ENCODE peak calls at places on chromosomes 11 and 22, in ten cellular contexts. U, N, A, E, L, O, V, C, D and B are unnamed samples.

GRCh38 chr11:110148775-110149744 is 55.9 kb downstream of the ZC3H12C start:
- DNase-seq in A (no peak), V (peak; percentile 56), D (no peak), O (no peak), L (no peak), U (no peak), N (no peak), C (no peak), E (no peak), B (no peak)

GRCh38 chr11:115873813-115874212 is 369.6 kb upstream of the CADM1 start:
- DNase-seq in O (no peak), V (no peak), A (no peak), U (no peak), C (no peak), D (no peak), N (no peak), E (no peak), L (no peak), B (no peak)

GRCh38 chr11:94909371-94909820 is 64.0 kb downstream of the CWC15 start:
- DNase-seq in E (no peak), A (no peak), U (no peak), L (no peak), N (no peak), D (no peak), V (no peak), C (no peak), O (no peak), B (no peak)

GRCh38 chr11:43547411-43547718 is 133.2 kb upstream of the HSD17B12 start:
- DNase-seq in O (no peak), N (no peak), A (no peak), V (no peak), E (no peak), U (no peak), D (peak; percentile 26), C (no peak), L (no peak), B (no peak)

GRCh38 chr11:123103326-123103980 is 41.5 kb upstream of the HSPA8 start:
- DNase-seq in C (peak; percentile 97), D (no peak), A (peak; percentile 83), L (no peak), N (peak; percentile 76), V (peak; percentile 60), E (peak; percentile 74), O (peak; percentile 59), U (peak; percentile 51), B (peak; percentile 30)

GRCh38 chr11:129728571-129728970 is 87.1 kb upstream of the TMEM45B start:
- DNase-seq in N (no peak), E (no peak), O (no peak), U (no peak), A (no peak), D (peak; percentile 39), C (no peak), L (no peak), V (no peak), B (no peak)

GRCh38 chr22:31948002-31948401 is 3.7 kb downstream of the YWHAH start:
- DNase-seq in E (no peak), L (no peak), C (no peak), U (no peak), O (no peak), N (no peak), A (no peak), D (no peak), V (no peak), B (no peak)

GRCh38 chr22:36968249-36968964 is 50.8 kb downstream of the TST start:
- DNase-seq in L (no peak), N (no peak), D (no peak), O (no peak), V (no peak), C (no peak), E (no peak), U (no peak), A (no peak), B (no peak)

GRCh38 chr11:123272565-123272964 is 77.5 kb upstream of the CLMP start:
- DNase-seq in L (no peak), C (no peak), O (no peak), A (no peak), E (no peak), V (no peak), U (no peak), D (no peak), N (no peak), B (no peak)

DNA sequence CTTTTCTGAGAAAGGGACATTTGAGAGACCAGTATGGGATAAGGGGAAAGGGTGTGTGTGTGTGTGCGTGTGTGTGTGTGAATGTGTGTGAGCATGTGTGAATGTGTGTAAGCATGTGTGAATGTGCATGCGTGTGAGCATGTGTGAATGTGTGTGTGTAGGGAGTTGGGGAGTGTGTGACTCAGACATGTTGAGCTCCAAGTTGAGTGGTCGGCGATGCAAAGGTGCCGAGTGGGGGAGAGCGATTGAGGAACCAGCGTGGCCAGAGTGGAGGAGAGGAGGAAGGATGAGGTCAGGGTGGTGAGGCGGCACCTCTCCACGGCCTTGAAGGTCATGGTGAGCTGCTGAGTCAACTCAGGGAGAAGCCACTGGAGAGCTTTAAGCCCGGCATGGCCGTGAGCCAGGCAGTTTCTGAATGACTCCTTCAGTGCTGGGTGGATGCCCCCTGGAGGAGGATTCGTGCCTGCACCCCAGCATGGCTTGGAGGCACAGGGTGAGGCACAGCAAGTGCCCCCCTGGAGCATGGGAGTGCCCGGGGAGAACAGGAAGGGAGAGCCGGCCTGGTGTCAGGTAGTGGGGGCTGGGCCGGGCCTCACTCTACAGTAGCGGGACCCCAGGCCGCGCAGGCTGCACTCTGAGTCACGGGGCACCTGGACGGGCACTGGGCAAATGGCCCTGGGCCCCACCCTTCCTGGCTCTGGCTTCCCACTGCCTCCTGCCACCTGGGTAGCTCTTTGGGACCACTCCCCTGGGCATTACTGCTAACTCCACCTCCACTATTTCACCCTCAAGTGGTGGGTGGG is 8.2 kb upstream of the CCDC88B start:
- DNase-seq in C (no peak), D (peak; percentile 92), N (peak; percentile 65), O (peak; percentile 80), U (no peak), L (no peak), A (peak; percentile 76), E (no peak), V (peak; percentile 83), B (peak; percentile 78)
- TF ChIP-seq POLR2AphosphoS5 in C (no peak), D (peak; percentile 22), N (no peak), O (no peak), U (no peak), L (no peak), A (no peak), E (no peak), V (peak; percentile 66), B (no peak)

GRCh38 chr11:32439488-32440210 is 4.3 kb upstream of the WT1 start:
- DNase-seq in V (no peak), N (peak; percentile 18), O (no peak), C (no peak), A (no peak), D (no peak), L (no peak), E (no peak), U (no peak), B (no peak)

GRCh38 chr11:32440920-32441319 is 5.6 kb upstream of the WT1 start:
- DNase-seq in V (no peak), L (no peak), N (no peak), D (no peak), U (no peak), E (no peak), C (no peak), O (no peak), A (no peak), B (no peak)

GRCh38 chr11:32438346-32438882 is 3.1 kb upstream of the WT1 start:
- DNase-seq in A (no peak), L (no peak), D (no peak), O (no peak), U (no peak), C (no peak), V (no peak), E (no peak), N (no peak), B (no peak)

GRCh38 chr11:32438883-32439487 is 3.6 kb upstream of the WT1 start:
- DNase-seq in D (no peak), A (no peak), C (no peak), N (peak; percentile 42), U (no peak), E (no peak), V (no peak), L (no peak), O (no peak), B (no peak)

DNA sequence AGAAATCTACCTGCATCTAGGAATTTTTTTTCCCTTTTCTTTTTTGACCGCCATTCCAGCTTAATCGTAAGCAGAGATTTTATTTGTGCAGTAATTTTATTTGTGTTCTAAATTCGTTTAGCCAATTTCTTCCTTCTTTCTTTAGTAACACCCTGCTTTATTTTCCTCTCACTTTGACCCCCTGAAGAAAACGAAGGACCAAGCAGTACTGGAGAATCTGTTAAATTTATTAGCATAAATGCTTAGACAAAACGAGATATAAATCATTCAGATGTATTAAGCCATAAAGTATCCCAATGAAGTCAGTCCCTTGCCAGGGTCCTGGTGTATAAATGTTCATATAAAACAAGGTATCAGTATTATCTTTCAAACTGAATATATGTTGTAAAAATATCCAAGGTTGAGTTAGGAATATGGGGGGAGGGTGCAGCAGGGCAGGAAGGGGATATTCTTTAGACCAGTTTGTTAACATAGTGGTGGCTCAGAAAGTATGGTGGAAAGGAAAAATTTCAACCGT is 5.1 kb upstream of the WT1 start:
- DNase-seq in U (no peak), V (no peak), E (no peak), O (no peak), C (no peak), D (no peak), N (no peak), L (no peak), A (no peak), B (no peak)
- TF ChIP-seq POLR2AphosphoS5 in U (no peak), V (no peak), E (no peak), O (no peak), C (no peak), D (no peak), N (no peak), L (no peak), A (no peak), B (no peak)

DNA sequence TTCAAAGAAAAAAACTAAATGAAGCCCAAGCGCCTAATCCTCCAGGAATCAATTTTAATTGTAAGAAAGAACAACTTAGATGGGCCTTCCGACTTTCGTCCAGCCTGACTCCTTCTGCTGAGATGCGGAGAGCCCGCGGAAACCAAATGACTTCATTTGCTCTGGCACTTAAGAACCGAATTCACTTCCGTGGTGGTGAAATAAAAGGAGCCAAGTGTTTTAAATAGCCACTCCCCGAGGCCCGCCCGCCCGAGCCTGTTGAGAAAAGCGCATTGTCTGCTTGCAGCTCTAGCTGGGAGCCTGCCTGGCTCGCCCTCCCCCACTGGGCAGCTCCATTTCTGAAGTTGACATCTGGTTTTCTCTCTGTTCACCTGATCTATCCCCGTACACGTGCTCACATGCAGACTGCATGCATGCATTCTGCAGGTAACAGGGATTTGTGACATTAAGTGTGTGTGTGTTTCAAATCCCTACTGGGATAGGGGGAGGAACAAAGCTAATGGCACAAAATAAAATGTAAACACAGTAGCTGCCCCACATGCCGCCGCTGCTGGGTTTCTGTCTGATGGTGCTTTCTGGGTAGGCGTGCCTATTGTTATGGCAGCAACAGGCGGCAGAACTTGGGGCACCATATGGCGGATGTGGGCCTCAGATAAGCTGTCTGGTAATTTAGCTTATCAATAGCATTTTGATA is 6.2 kb downstream of the TEAD1 start:
- DNase-seq in A (peak; percentile 95), N (peak; percentile 75), V (no peak), E (peak; percentile 91), D (peak; percentile 88), C (peak; percentile 70), O (no peak), L (peak; percentile 86), U (peak; percentile 92), B (no peak)
- TF ChIP-seq POLR2AphosphoS5 in A (peak; percentile 93), N (peak; percentile 68), V (no peak), E (peak; percentile 39), D (peak; percentile 88), C (peak; percentile 43), O (no peak), L (peak; percentile 60), U (peak; percentile 82), B (no peak)

GRCh38 chr11:67504950-67505561 is at the start of gene PITPNM1:
- DNase-seq in A (peak; percentile 80), V (no peak), L (no peak), C (no peak), N (peak; percentile 86), D (peak; percentile 79), O (no peak), U (peak; percentile 53), E (peak; percentile 77), B (peak; percentile 83)
- TF ChIP-seq POLR2AphosphoS5 in A (peak; percentile 41), V (peak; percentile 75), L (no peak), C (peak; percentile 22), N (no peak), D (peak; percentile 63), O (no peak), U (no peak), E (no peak), B (no peak)